ENCODE peak calls at places on chromosome 3, in eight cellular contexts. F, J, Q, T, B, K, X and O are unnamed samples.
A peak's percentile ranks its signal among the peaks of the same experiment; 100 is the strongest.

GRCh38 chr3:168100777-168101492 is 5.2 kb upstream of the GOLIM4 start:
- DNase-seq in F (no peak), J (no peak), Q (no peak), T (no peak), B (no peak), K (no peak), X (no peak), O (no peak)

GRCh38 chr3:71056327-71056726 is 527.2 kb downstream of the FOXP1 start:
- DNase-seq in F (no peak), J (peak; percentile 46), Q (no peak), T (no peak), B (no peak), K (no peak), X (no peak), O (no peak)

GRCh38 chr3:39639344-39640236 is 169.8 kb upstream of the MYRIP start:
- DNase-seq in F (no peak), J (peak; percentile 89), Q (no peak), T (peak; percentile 85), B (no peak), K (no peak), X (no peak), O (no peak)

GRCh38 chr3:144241381-144241780 is 269.8 kb downstream of the DIPK2A start:
- DNase-seq in F (no peak), J (no peak), Q (no peak), T (peak; percentile 31), B (no peak), K (no peak), X (no peak), O (no peak)

GRCh38 chr3:111285691-111286090 is 214.1 kb downstream of the NECTIN3 start:
- DNase-seq in F (no peak), J (no peak), Q (no peak), T (no peak), B (no peak), K (no peak), X (no peak), O (no peak)

GRCh38 chr3:50330330-50330729 is 2.3 kb upstream of the TUSC2 start:
- DNase-seq in F (no peak), J (no peak), Q (no peak), T (no peak), B (no peak), K (no peak), X (no peak), O (no peak)

GRCh38 chr3:98886525-98886924 is 15.0 kb downstream of the DCBLD2 start:
- DNase-seq in F (no peak), J (no peak), Q (no peak), T (no peak), B (no peak), K (no peak), X (no peak), O (no peak)

GRCh38 chr3:8970971-8971589 is 7.8 kb upstream of the RAD18 start:
- DNase-seq in F (peak; percentile 60), J (peak; percentile 63), Q (peak; percentile 62), T (peak; percentile 74), B (peak; percentile 85), K (no peak), X (no peak), O (peak; percentile 63)

GRCh38 chr3:45321607-45322391 is 66.6 kb upstream of the LARS2 start:
- DNase-seq in F (no peak), J (no peak), Q (no peak), T (no peak), B (no peak), K (no peak), X (no peak), O (no peak)

GRCh38 chr3:39064646-39065045 is 12.8 kb downstream of the WDR48 start:
- DNase-seq in F (no peak), J (no peak), Q (no peak), T (no peak), B (no peak), K (no peak), X (no peak), O (no peak)

GRCh38 chr3:44427683-44428082 is 49.8 kb downstream of the ZNF445 start:
- DNase-seq in F (no peak), J (no peak), Q (no peak), T (no peak), B (no peak), K (no peak), X (no peak), O (no peak)

GRCh38 chr3:118946449-118946848 is 88.2 kb downstream of the IGSF11 start:
- DNase-seq in F (no peak), J (no peak), Q (no peak), T (no peak), B (no peak), K (no peak), X (no peak), O (no peak)

GRCh38 chr3:150222646-150223045 is 185.5 kb upstream of the TSC22D2 start:
- DNase-seq in F (no peak), J (no peak), Q (no peak), T (no peak), B (no peak), K (no peak), X (no peak), O (no peak)
- TF ChIP-seq CTCF in F (no peak), J (no peak), Q (no peak), T (no peak), B (no peak), K (no peak), X (no peak), O (no peak)

DNA sequence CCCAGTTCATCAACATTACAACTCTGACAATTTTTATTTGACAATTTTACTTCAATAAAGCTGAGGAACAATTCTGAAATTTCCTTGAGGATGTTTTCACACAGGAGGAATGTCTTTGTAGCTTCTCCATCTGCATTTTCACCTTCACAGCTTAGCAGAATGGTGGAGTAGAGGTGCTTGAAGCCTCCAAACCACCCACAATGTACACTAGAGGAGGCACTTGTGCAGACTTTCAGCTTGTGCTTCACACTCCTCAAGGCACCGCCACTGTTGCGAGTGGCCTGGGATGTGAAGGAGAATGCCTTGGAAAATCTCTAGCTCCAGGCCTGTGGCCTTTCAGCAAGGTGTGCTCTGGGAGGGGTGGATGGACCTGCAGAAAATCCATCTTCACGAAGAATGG is 181.9 kb downstream of the EPHB1 start:
- DNase-seq in F (no peak), J (no peak), Q (no peak), T (no peak), B (no peak), K (no peak), X (no peak), O (no peak)
- TF ChIP-seq CTCF in F (no peak), J (no peak), Q (no peak), T (no peak), B (no peak), K (no peak), X (no peak), O (no peak)

DNA sequence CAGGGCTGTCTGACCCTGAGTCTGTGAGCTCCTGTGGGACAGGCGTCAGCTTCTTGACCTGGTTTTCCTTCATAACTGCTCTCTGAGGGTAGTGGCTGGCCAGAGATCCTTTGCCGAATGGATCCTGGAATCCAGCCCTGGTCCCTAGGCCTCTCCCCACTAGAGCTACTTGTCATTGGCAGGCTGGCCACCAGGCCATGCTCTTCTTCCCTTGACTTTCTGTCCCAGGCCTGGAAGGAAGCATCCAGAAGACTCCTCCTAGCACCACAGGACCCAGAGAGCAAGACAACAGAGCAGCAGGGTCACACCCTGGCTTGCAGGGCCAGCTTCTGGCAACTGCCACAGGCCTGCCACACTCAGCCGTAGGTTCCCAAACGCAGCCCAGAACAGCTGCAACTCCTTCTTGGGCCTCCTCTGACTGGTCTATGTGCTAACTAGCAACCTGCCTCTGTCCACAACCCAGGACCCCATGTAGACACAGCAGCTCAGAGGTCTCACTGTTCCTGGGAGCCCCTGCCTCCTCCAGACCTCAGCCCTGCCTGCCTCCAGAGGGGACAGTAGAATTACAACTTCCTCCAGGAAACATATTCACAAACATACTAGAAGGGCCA is 36.8 kb upstream of the RPL32 start:
- DNase-seq in F (no peak), J (no peak), Q (no peak), T (no peak), B (no peak), K (no peak), X (no peak), O (no peak)
- TF ChIP-seq CTCF in F (no peak), J (no peak), Q (no peak), T (no peak), B (no peak), K (no peak), X (no peak), O (no peak)

GRCh38 chr3:128180913-128181312 is 27.6 kb downstream of the EEFSEC start:
- DNase-seq in F (no peak), J (no peak), Q (no peak), T (no peak), B (no peak), K (no peak), X (no peak), O (no peak)

GRCh38 chr3:128177865-128178264 is 24.6 kb downstream of the EEFSEC start:
- DNase-seq in F (no peak), J (no peak), Q (no peak), T (no peak), B (no peak), K (no peak), X (no peak), O (no peak)

GRCh38 chr3:128178782-128179473 is 25.6 kb downstream of the EEFSEC start:
- DNase-seq in F (no peak), J (no peak), Q (no peak), T (no peak), B (no peak), K (no peak), X (no peak), O (no peak)

GRCh38 chr3:128179474-128179819 is 26.2 kb downstream of the EEFSEC start:
- DNase-seq in F (no peak), J (no peak), Q (no peak), T (no peak), B (no peak), K (no peak), X (no peak), O (no peak)

GRCh38 chr3:128180446-128180845 is 27.2 kb downstream of the EEFSEC start:
- DNase-seq in F (no peak), J (no peak), Q (no peak), T (no peak), B (no peak), K (no peak), X (no peak), O (no peak)
- TF ChIP-seq CTCF in F (no peak), J (no peak), Q (no peak), T (no peak), B (no peak), K (no peak), X (no peak), O (no peak)